ENCODE peak calls at places on chromosome 6, in eight cellular contexts. One of them, this sample, is unnamed.

GRCh38 chr6:13272131-13273046 is 55.9 kb downstream of the TBC1D7 start:
- DNase-seq in effector memory CD4-positive, alpha-beta T cell: no peak
- DNase-seq in NCI-H1930: no peak
- DNase-seq in sigmoid colon: peak
- DNase-seq in frontal cortex: no peak
- DNase-seq in stimulated activated naive CD4-positive, alpha-beta T cell: no peak
- DNase-seq in foreskin fibroblast: no peak
- DNase-seq in left cardiac atrium: peak
- DNase-seq in this sample: no peak

GRCh38 chr6:22248513-22249308 is 48.1 kb downstream of the PRL start:
- DNase-seq in effector memory CD4-positive, alpha-beta T cell: no peak
- DNase-seq in frontal cortex: no peak
- DNase-seq in foreskin fibroblast: peak
- DNase-seq in NCI-H1930: no peak
- DNase-seq in sigmoid colon: no peak
- DNase-seq in left cardiac atrium: no peak
- DNase-seq in stimulated activated naive CD4-positive, alpha-beta T cell: no peak
- DNase-seq in this sample: peak

GRCh38 chr6:105263685-105264298 is 84.0 kb upstream of the POPDC3 start:
- DNase-seq in sigmoid colon: no peak
- DNase-seq in stimulated activated naive CD4-positive, alpha-beta T cell: no peak
- DNase-seq in effector memory CD4-positive, alpha-beta T cell: no peak
- DNase-seq in NCI-H1930: no peak
- DNase-seq in foreskin fibroblast: no peak
- DNase-seq in frontal cortex: no peak
- DNase-seq in left cardiac atrium: no peak
- DNase-seq in this sample: no peak

GRCh38 chr6:3911614-3912336 is 62.6 kb downstream of the FAM50B start:
- DNase-seq in effector memory CD4-positive, alpha-beta T cell: no peak
- DNase-seq in frontal cortex: no peak
- DNase-seq in sigmoid colon: peak
- DNase-seq in foreskin fibroblast: peak
- DNase-seq in NCI-H1930: no peak
- DNase-seq in left cardiac atrium: peak
- DNase-seq in stimulated activated naive CD4-positive, alpha-beta T cell: no peak
- DNase-seq in this sample: peak

GRCh38 chr6:130672153-130672552 is 155.1 kb upstream of the SMLR1 start:
- DNase-seq in effector memory CD4-positive, alpha-beta T cell: no peak
- DNase-seq in sigmoid colon: no peak
- DNase-seq in foreskin fibroblast: no peak
- DNase-seq in stimulated activated naive CD4-positive, alpha-beta T cell: no peak
- DNase-seq in NCI-H1930: no peak
- DNase-seq in frontal cortex: no peak
- DNase-seq in left cardiac atrium: no peak
- DNase-seq in this sample: no peak

GRCh38 chr6:11206576-11206975 is 25.9 kb downstream of the NEDD9 start:
- DNase-seq in left cardiac atrium: no peak
- DNase-seq in NCI-H1930: no peak
- DNase-seq in effector memory CD4-positive, alpha-beta T cell: no peak
- DNase-seq in frontal cortex: no peak
- DNase-seq in stimulated activated naive CD4-positive, alpha-beta T cell: no peak
- DNase-seq in foreskin fibroblast: no peak
- DNase-seq in sigmoid colon: no peak
- DNase-seq in this sample: no peak

GRCh38 chr6:122878809-122879208 is 89.8 kb downstream of the SMPDL3A start:
- DNase-seq in sigmoid colon: no peak
- DNase-seq in frontal cortex: no peak
- DNase-seq in stimulated activated naive CD4-positive, alpha-beta T cell: no peak
- DNase-seq in left cardiac atrium: no peak
- DNase-seq in NCI-H1930: no peak
- DNase-seq in foreskin fibroblast: no peak
- DNase-seq in effector memory CD4-positive, alpha-beta T cell: no peak
- DNase-seq in this sample: no peak

GRCh38 chr6:10589429-10589727 is 68.2 kb downstream of the GCNT2 start:
- DNase-seq in foreskin fibroblast: no peak
- DNase-seq in frontal cortex: no peak
- DNase-seq in NCI-H1930: no peak
- DNase-seq in sigmoid colon: no peak
- DNase-seq in stimulated activated naive CD4-positive, alpha-beta T cell: no peak
- DNase-seq in left cardiac atrium: no peak
- DNase-seq in effector memory CD4-positive, alpha-beta T cell: no peak
- DNase-seq in this sample: no peak

GRCh38 chr6:36616888-36617521 is 22.8 kb downstream of the SRSF3 start:
- DNase-seq in foreskin fibroblast: peak
- DNase-seq in frontal cortex: no peak
- DNase-seq in stimulated activated naive CD4-positive, alpha-beta T cell: no peak
- DNase-seq in sigmoid colon: peak
- DNase-seq in left cardiac atrium: no peak
- DNase-seq in effector memory CD4-positive, alpha-beta T cell: no peak
- DNase-seq in NCI-H1930: no peak
- DNase-seq in this sample: no peak

GRCh38 chr6:106908386-106908840 is 66.1 kb downstream of the CD24 start:
- DNase-seq in sigmoid colon: no peak
- DNase-seq in stimulated activated naive CD4-positive, alpha-beta T cell: no peak
- DNase-seq in foreskin fibroblast: no peak
- DNase-seq in left cardiac atrium: no peak
- DNase-seq in effector memory CD4-positive, alpha-beta T cell: no peak
- DNase-seq in frontal cortex: no peak
- DNase-seq in NCI-H1930: no peak
- DNase-seq in this sample: no peak

GRCh38 chr6:30722280-30723112 is 2.3 kb downstream of the TUBB start:
- DNase-seq in left cardiac atrium: peak
- DNase-seq in frontal cortex: peak
- DNase-seq in stimulated activated naive CD4-positive, alpha-beta T cell: peak
- DNase-seq in foreskin fibroblast: peak
- DNase-seq in effector memory CD4-positive, alpha-beta T cell: peak
- DNase-seq in sigmoid colon: peak
- DNase-seq in NCI-H1930: peak
- DNase-seq in this sample: peak

GRCh38 chr6:92979281-92979680 is 440.1 kb downstream of the EPHA7 start:
- DNase-seq in foreskin fibroblast: no peak
- DNase-seq in frontal cortex: no peak
- DNase-seq in stimulated activated naive CD4-positive, alpha-beta T cell: no peak
- DNase-seq in sigmoid colon: no peak
- DNase-seq in left cardiac atrium: no peak
- DNase-seq in effector memory CD4-positive, alpha-beta T cell: no peak
- DNase-seq in NCI-H1930: no peak
- DNase-seq in this sample: no peak

GRCh38 chr6:93784794-93785757 is 365.7 kb upstream of the EPHA7 start:
- DNase-seq in left cardiac atrium: no peak
- DNase-seq in effector memory CD4-positive, alpha-beta T cell: no peak
- DNase-seq in foreskin fibroblast: peak
- DNase-seq in stimulated activated naive CD4-positive, alpha-beta T cell: no peak
- DNase-seq in sigmoid colon: no peak
- DNase-seq in NCI-H1930: no peak
- DNase-seq in frontal cortex: no peak
- DNase-seq in this sample: peak

GRCh38 chr6:13089296-13089994 is 238.9 kb downstream of the TBC1D7 start:
- DNase-seq in stimulated activated naive CD4-positive, alpha-beta T cell: no peak
- DNase-seq in frontal cortex: no peak
- DNase-seq in effector memory CD4-positive, alpha-beta T cell: no peak
- DNase-seq in foreskin fibroblast: peak
- DNase-seq in sigmoid colon: no peak
- DNase-seq in NCI-H1930: no peak
- DNase-seq in left cardiac atrium: no peak
- DNase-seq in this sample: peak

GRCh38 chr6:165679326-165679725 is 16.3 kb upstream of the PDE10A start:
- DNase-seq in effector memory CD4-positive, alpha-beta T cell: no peak
- DNase-seq in sigmoid colon: no peak
- DNase-seq in stimulated activated naive CD4-positive, alpha-beta T cell: no peak
- DNase-seq in foreskin fibroblast: no peak
- DNase-seq in frontal cortex: no peak
- DNase-seq in left cardiac atrium: no peak
- DNase-seq in NCI-H1930: no peak
- DNase-seq in this sample: no peak

GRCh38 chr6:1856381-1856780 is 246.7 kb downstream of the FOXC1 start:
- DNase-seq in stimulated activated naive CD4-positive, alpha-beta T cell: no peak
- DNase-seq in NCI-H1930: no peak
- DNase-seq in foreskin fibroblast: peak
- DNase-seq in sigmoid colon: no peak
- DNase-seq in left cardiac atrium: peak
- DNase-seq in frontal cortex: no peak
- DNase-seq in effector memory CD4-positive, alpha-beta T cell: no peak
- DNase-seq in this sample: no peak

GRCh38 chr6:105135056-105135455 is 44.8 kb downstream of the POPDC3 start:
- DNase-seq in left cardiac atrium: no peak
- DNase-seq in sigmoid colon: no peak
- DNase-seq in effector memory CD4-positive, alpha-beta T cell: no peak
- DNase-seq in foreskin fibroblast: peak
- DNase-seq in frontal cortex: no peak
- DNase-seq in stimulated activated naive CD4-positive, alpha-beta T cell: no peak
- DNase-seq in NCI-H1930: no peak
- DNase-seq in this sample: peak

GRCh38 chr6:79838851-79839250 is 108.5 kb downstream of the ELOVL4 start:
- DNase-seq in foreskin fibroblast: no peak
- DNase-seq in sigmoid colon: no peak
- DNase-seq in frontal cortex: no peak
- DNase-seq in NCI-H1930: no peak
- DNase-seq in left cardiac atrium: no peak
- DNase-seq in effector memory CD4-positive, alpha-beta T cell: no peak
- DNase-seq in stimulated activated naive CD4-positive, alpha-beta T cell: no peak
- DNase-seq in this sample: no peak

GRCh38 chr6:39366875-39367618 is 44.5 kb upstream of the KCNK16 start:
- DNase-seq in foreskin fibroblast: no peak
- DNase-seq in stimulated activated naive CD4-positive, alpha-beta T cell: no peak
- DNase-seq in frontal cortex: no peak
- DNase-seq in effector memory CD4-positive, alpha-beta T cell: no peak
- DNase-seq in NCI-H1930: no peak
- DNase-seq in left cardiac atrium: no peak
- DNase-seq in sigmoid colon: no peak
- DNase-seq in this sample: no peak

GRCh38 chr6:82015526-82015925 is 232.0 kb downstream of the IBTK start:
- DNase-seq in frontal cortex: no peak
- DNase-seq in foreskin fibroblast: no peak
- DNase-seq in sigmoid colon: no peak
- DNase-seq in NCI-H1930: no peak
- DNase-seq in left cardiac atrium: no peak
- DNase-seq in effector memory CD4-positive, alpha-beta T cell: no peak
- DNase-seq in stimulated activated naive CD4-positive, alpha-beta T cell: no peak
- DNase-seq in this sample: no peak

GRCh38 chr6:40378071-40378724 is 209.0 kb downstream of the LRFN2 start:
- DNase-seq in frontal cortex: no peak
- DNase-seq in NCI-H1930: no peak
- DNase-seq in effector memory CD4-positive, alpha-beta T cell: no peak
- DNase-seq in sigmoid colon: no peak
- DNase-seq in left cardiac atrium: no peak
- DNase-seq in stimulated activated naive CD4-positive, alpha-beta T cell: no peak
- DNase-seq in foreskin fibroblast: no peak
- DNase-seq in this sample: peak

GRCh38 chr6:130724089-130724488 is 103.1 kb upstream of the SMLR1 start:
- DNase-seq in NCI-H1930: no peak
- DNase-seq in effector memory CD4-positive, alpha-beta T cell: no peak
- DNase-seq in frontal cortex: no peak
- DNase-seq in sigmoid colon: no peak
- DNase-seq in stimulated activated naive CD4-positive, alpha-beta T cell: no peak
- DNase-seq in foreskin fibroblast: no peak
- DNase-seq in left cardiac atrium: no peak
- DNase-seq in this sample: no peak

GRCh38 chr6:25645916-25646315 is 6.1 kb upstream of the SCGN start:
- DNase-seq in left cardiac atrium: no peak
- DNase-seq in foreskin fibroblast: no peak
- DNase-seq in frontal cortex: no peak
- DNase-seq in sigmoid colon: no peak
- DNase-seq in NCI-H1930: no peak
- DNase-seq in stimulated activated naive CD4-positive, alpha-beta T cell: no peak
- DNase-seq in effector memory CD4-positive, alpha-beta T cell: no peak
- DNase-seq in this sample: no peak

GRCh38 chr6:36067374-36068011 is 39.9 kb downstream of the MAPK14 start:
- DNase-seq in NCI-H1930: no peak
- DNase-seq in effector memory CD4-positive, alpha-beta T cell: no peak
- DNase-seq in foreskin fibroblast: peak
- DNase-seq in stimulated activated naive CD4-positive, alpha-beta T cell: no peak
- DNase-seq in left cardiac atrium: no peak
- DNase-seq in frontal cortex: no peak
- DNase-seq in sigmoid colon: no peak
- DNase-seq in this sample: no peak

GRCh38 chr6:292506-293184 is 358 bp downstream of the DUSP22 start:
- DNase-seq in foreskin fibroblast: peak
- DNase-seq in effector memory CD4-positive, alpha-beta T cell: peak
- DNase-seq in frontal cortex: no peak
- DNase-seq in sigmoid colon: peak
- DNase-seq in NCI-H1930: no peak
- DNase-seq in stimulated activated naive CD4-positive, alpha-beta T cell: no peak
- DNase-seq in left cardiac atrium: peak
- DNase-seq in this sample: peak

GRCh38 chr6:112984899-112985298 is 637.8 kb downstream of the RFPL4B start:
- DNase-seq in stimulated activated naive CD4-positive, alpha-beta T cell: no peak
- DNase-seq in effector memory CD4-positive, alpha-beta T cell: no peak
- DNase-seq in sigmoid colon: no peak
- DNase-seq in NCI-H1930: no peak
- DNase-seq in foreskin fibroblast: no peak
- DNase-seq in frontal cortex: no peak
- DNase-seq in left cardiac atrium: no peak
- DNase-seq in this sample: no peak

GRCh38 chr6:142943746-142944125 is 1.2 kb downstream of the HIVEP2 start:
- DNase-seq in NCI-H1930: no peak
- DNase-seq in frontal cortex: no peak
- DNase-seq in effector memory CD4-positive, alpha-beta T cell: peak
- DNase-seq in sigmoid colon: no peak
- DNase-seq in left cardiac atrium: no peak
- DNase-seq in stimulated activated naive CD4-positive, alpha-beta T cell: peak
- DNase-seq in foreskin fibroblast: peak
- DNase-seq in this sample: peak

GRCh38 chr6:11734861-11735652 is 43.5 kb downstream of the ADTRP start:
- DNase-seq in left cardiac atrium: no peak
- DNase-seq in frontal cortex: no peak
- DNase-seq in foreskin fibroblast: no peak
- DNase-seq in sigmoid colon: no peak
- DNase-seq in effector memory CD4-positive, alpha-beta T cell: no peak
- DNase-seq in NCI-H1930: no peak
- DNase-seq in stimulated activated naive CD4-positive, alpha-beta T cell: no peak
- DNase-seq in this sample: no peak

GRCh38 chr6:64250126-64250525 is 614.5 kb downstream of the PHF3 start:
- DNase-seq in NCI-H1930: no peak
- DNase-seq in frontal cortex: no peak
- DNase-seq in stimulated activated naive CD4-positive, alpha-beta T cell: no peak
- DNase-seq in foreskin fibroblast: no peak
- DNase-seq in left cardiac atrium: no peak
- DNase-seq in sigmoid colon: no peak
- DNase-seq in effector memory CD4-positive, alpha-beta T cell: no peak
- DNase-seq in this sample: peak